ENCODE peak calls at places on chromosomes 5 and 9, in ten cellular contexts. One of them, this sample, is unnamed.

GRCh38 chr9:86321373-86321772 is 32.8 kb downstream of the TUT7 start:
- DNase-seq in epithelial cell of prostate: no peak
- DNase-seq in Right ventricle myocardium superior: no peak
- DNase-seq in heart left ventricle: no peak
- DNase-seq in stimulated activated CD8-positive, alpha-beta memory T cell treated with anti-CD3 and anti-CD28 coated beads, Interleukin-15, amount 100 ng/mL, for 1 hour: no peak
- DNase-seq in anterior cingulate cortex: no peak
- DNase-seq in SK-N-DZ: no peak
- DNase-seq in left cardiac atrium: peak; percentile 24
- DNase-seq in tibial artery: no peak
- DNase-seq in AG09319: peak; percentile 78
- DNase-seq in this sample: no peak

GRCh38 chr9:117546894-117547293 is 132.0 kb upstream of the ASTN2 start:
- DNase-seq in heart left ventricle: no peak
- DNase-seq in left cardiac atrium: peak; percentile 28
- DNase-seq in anterior cingulate cortex: no peak
- DNase-seq in tibial artery: no peak
- DNase-seq in AG09319: no peak
- DNase-seq in Right ventricle myocardium superior: no peak
- DNase-seq in stimulated activated CD8-positive, alpha-beta memory T cell treated with anti-CD3 and anti-CD28 coated beads, Interleukin-15, amount 100 ng/mL, for 1 hour: no peak
- DNase-seq in SK-N-DZ: no peak
- DNase-seq in epithelial cell of prostate: no peak
- DNase-seq in this sample: peak; percentile 1

GRCh38 chr9:129595323-129595741 is 25.6 kb downstream of the C9orf50 start:
- DNase-seq in AG09319: no peak
- DNase-seq in anterior cingulate cortex: no peak
- DNase-seq in SK-N-DZ: no peak
- DNase-seq in epithelial cell of prostate: no peak
- DNase-seq in Right ventricle myocardium superior: no peak
- DNase-seq in stimulated activated CD8-positive, alpha-beta memory T cell treated with anti-CD3 and anti-CD28 coated beads, Interleukin-15, amount 100 ng/mL, for 1 hour: no peak
- DNase-seq in tibial artery: no peak
- DNase-seq in left cardiac atrium: no peak
- DNase-seq in heart left ventricle: no peak
- DNase-seq in this sample: no peak

GRCh38 chr9:126145887-126146253 is 180.8 kb upstream of the MVB12B start:
- DNase-seq in anterior cingulate cortex: no peak
- DNase-seq in left cardiac atrium: no peak
- DNase-seq in AG09319: no peak
- DNase-seq in epithelial cell of prostate: no peak
- DNase-seq in tibial artery: no peak
- DNase-seq in Right ventricle myocardium superior: no peak
- DNase-seq in SK-N-DZ: no peak
- DNase-seq in stimulated activated CD8-positive, alpha-beta memory T cell treated with anti-CD3 and anti-CD28 coated beads, Interleukin-15, amount 100 ng/mL, for 1 hour: no peak
- DNase-seq in heart left ventricle: no peak
- DNase-seq in this sample: no peak

GRCh38 chr9:89178162-89179120 is at the start of gene SHC3:
- DNase-seq in tibial artery: no peak
- DNase-seq in epithelial cell of prostate: no peak
- DNase-seq in Right ventricle myocardium superior: no peak
- DNase-seq in AG09319: no peak
- DNase-seq in anterior cingulate cortex: peak; percentile 34
- DNase-seq in stimulated activated CD8-positive, alpha-beta memory T cell treated with anti-CD3 and anti-CD28 coated beads, Interleukin-15, amount 100 ng/mL, for 1 hour: no peak
- DNase-seq in SK-N-DZ: no peak
- DNase-seq in left cardiac atrium: no peak
- DNase-seq in heart left ventricle: no peak
- DNase-seq in this sample: no peak

GRCh38 chr5:148507644-148508043 is 123.9 kb downstream of the FBXO38 start:
- DNase-seq in tibial artery: no peak
- DNase-seq in left cardiac atrium: no peak
- DNase-seq in SK-N-DZ: no peak
- DNase-seq in epithelial cell of prostate: no peak
- DNase-seq in heart left ventricle: no peak
- DNase-seq in AG09319: no peak
- DNase-seq in Right ventricle myocardium superior: no peak
- DNase-seq in stimulated activated CD8-positive, alpha-beta memory T cell treated with anti-CD3 and anti-CD28 coated beads, Interleukin-15, amount 100 ng/mL, for 1 hour: no peak
- DNase-seq in anterior cingulate cortex: no peak
- DNase-seq in this sample: no peak

GRCh38 chr5:177426566-177427210 is at the start of gene GRK6:
- DNase-seq in Right ventricle myocardium superior: peak; percentile 62
- DNase-seq in anterior cingulate cortex: no peak
- DNase-seq in stimulated activated CD8-positive, alpha-beta memory T cell treated with anti-CD3 and anti-CD28 coated beads, Interleukin-15, amount 100 ng/mL, for 1 hour: no peak
- DNase-seq in epithelial cell of prostate: no peak
- DNase-seq in AG09319: no peak
- DNase-seq in tibial artery: no peak
- DNase-seq in left cardiac atrium: peak; percentile 57
- DNase-seq in SK-N-DZ: no peak
- DNase-seq in heart left ventricle: peak; percentile 42
- DNase-seq in this sample: peak; percentile 71

GRCh38 chr9:75001719-75002421 is 26.2 kb downstream of the CARNMT1 start:
- DNase-seq in left cardiac atrium: no peak
- DNase-seq in heart left ventricle: no peak
- DNase-seq in AG09319: peak; percentile 74
- DNase-seq in epithelial cell of prostate: peak; percentile 33
- DNase-seq in SK-N-DZ: peak; percentile 74
- DNase-seq in anterior cingulate cortex: no peak
- DNase-seq in tibial artery: no peak
- DNase-seq in Right ventricle myocardium superior: no peak
- DNase-seq in stimulated activated CD8-positive, alpha-beta memory T cell treated with anti-CD3 and anti-CD28 coated beads, Interleukin-15, amount 100 ng/mL, for 1 hour: no peak
- DNase-seq in this sample: no peak

GRCh38 chr5:172820046-172820767 is 13.8 kb upstream of the ERGIC1 start:
- DNase-seq in left cardiac atrium: peak; percentile 70
- DNase-seq in anterior cingulate cortex: no peak
- DNase-seq in Right ventricle myocardium superior: no peak
- DNase-seq in tibial artery: no peak
- DNase-seq in epithelial cell of prostate: peak; percentile 99
- DNase-seq in SK-N-DZ: no peak
- DNase-seq in AG09319: no peak
- DNase-seq in heart left ventricle: peak; percentile 62
- DNase-seq in stimulated activated CD8-positive, alpha-beta memory T cell treated with anti-CD3 and anti-CD28 coated beads, Interleukin-15, amount 100 ng/mL, for 1 hour: no peak
- DNase-seq in this sample: no peak

GRCh38 chr5:14364576-14365472 is 216.8 kb upstream of the OTULINL start:
- DNase-seq in SK-N-DZ: no peak
- DNase-seq in tibial artery: no peak
- DNase-seq in left cardiac atrium: no peak
- DNase-seq in anterior cingulate cortex: no peak
- DNase-seq in AG09319: no peak
- DNase-seq in epithelial cell of prostate: no peak
- DNase-seq in Right ventricle myocardium superior: no peak
- DNase-seq in stimulated activated CD8-positive, alpha-beta memory T cell treated with anti-CD3 and anti-CD28 coated beads, Interleukin-15, amount 100 ng/mL, for 1 hour: no peak
- DNase-seq in heart left ventricle: no peak
- DNase-seq in this sample: peak; percentile 12

GRCh38 chr9:95486318-95486717 is 30.5 kb downstream of the PTCH1 start:
- DNase-seq in stimulated activated CD8-positive, alpha-beta memory T cell treated with anti-CD3 and anti-CD28 coated beads, Interleukin-15, amount 100 ng/mL, for 1 hour: no peak
- DNase-seq in heart left ventricle: no peak
- DNase-seq in tibial artery: no peak
- DNase-seq in SK-N-DZ: no peak
- DNase-seq in anterior cingulate cortex: no peak
- DNase-seq in Right ventricle myocardium superior: no peak
- DNase-seq in left cardiac atrium: no peak
- DNase-seq in AG09319: no peak
- DNase-seq in epithelial cell of prostate: no peak
- DNase-seq in this sample: no peak

GRCh38 chr5:141260458-141261237 is 15.5 kb downstream of the PCDHB15 start:
- DNase-seq in epithelial cell of prostate: no peak
- DNase-seq in tibial artery: no peak
- DNase-seq in heart left ventricle: no peak
- DNase-seq in anterior cingulate cortex: no peak
- DNase-seq in SK-N-DZ: no peak
- DNase-seq in left cardiac atrium: no peak
- DNase-seq in AG09319: no peak
- DNase-seq in Right ventricle myocardium superior: no peak
- DNase-seq in stimulated activated CD8-positive, alpha-beta memory T cell treated with anti-CD3 and anti-CD28 coated beads, Interleukin-15, amount 100 ng/mL, for 1 hour: no peak
- DNase-seq in this sample: no peak

GRCh38 chr9:107316795-107317661 is 33.9 kb downstream of the RAD23B start:
- DNase-seq in Right ventricle myocardium superior: no peak
- DNase-seq in AG09319: no peak
- DNase-seq in stimulated activated CD8-positive, alpha-beta memory T cell treated with anti-CD3 and anti-CD28 coated beads, Interleukin-15, amount 100 ng/mL, for 1 hour: no peak
- DNase-seq in anterior cingulate cortex: no peak
- DNase-seq in epithelial cell of prostate: no peak
- DNase-seq in heart left ventricle: no peak
- DNase-seq in left cardiac atrium: no peak
- DNase-seq in SK-N-DZ: no peak
- DNase-seq in tibial artery: no peak
- DNase-seq in this sample: no peak

GRCh38 chr5:96652769-96653455 is 9.3 kb upstream of the CAST start:
- DNase-seq in Right ventricle myocardium superior: no peak
- DNase-seq in tibial artery: no peak
- DNase-seq in left cardiac atrium: no peak
- DNase-seq in epithelial cell of prostate: no peak
- DNase-seq in AG09319: no peak
- DNase-seq in SK-N-DZ: no peak
- DNase-seq in stimulated activated CD8-positive, alpha-beta memory T cell treated with anti-CD3 and anti-CD28 coated beads, Interleukin-15, amount 100 ng/mL, for 1 hour: no peak
- DNase-seq in anterior cingulate cortex: no peak
- DNase-seq in heart left ventricle: no peak
- DNase-seq in this sample: no peak

GRCh38 chr9:96619491-96620154 is at the start of gene CDC14B:
- DNase-seq in AG09319: peak; percentile 57
- DNase-seq in heart left ventricle: peak; percentile 96
- DNase-seq in tibial artery: peak; percentile 81
- DNase-seq in epithelial cell of prostate: peak; percentile 72
- DNase-seq in left cardiac atrium: peak; percentile 95
- DNase-seq in SK-N-DZ: peak; percentile 82
- DNase-seq in stimulated activated CD8-positive, alpha-beta memory T cell treated with anti-CD3 and anti-CD28 coated beads, Interleukin-15, amount 100 ng/mL, for 1 hour: peak; percentile 23
- DNase-seq in anterior cingulate cortex: peak; percentile 85
- DNase-seq in Right ventricle myocardium superior: peak; percentile 94
- DNase-seq in this sample: peak; percentile 74

GRCh38 chr5:16489322-16489791 is 23.8 kb upstream of the ZNF622 start:
- DNase-seq in stimulated activated CD8-positive, alpha-beta memory T cell treated with anti-CD3 and anti-CD28 coated beads, Interleukin-15, amount 100 ng/mL, for 1 hour: no peak
- DNase-seq in epithelial cell of prostate: no peak
- DNase-seq in AG09319: peak; percentile 25
- DNase-seq in Right ventricle myocardium superior: no peak
- DNase-seq in heart left ventricle: no peak
- DNase-seq in SK-N-DZ: peak; percentile 52
- DNase-seq in tibial artery: no peak
- DNase-seq in anterior cingulate cortex: no peak
- DNase-seq in left cardiac atrium: no peak
- DNase-seq in this sample: no peak

GRCh38 chr5:178940569-178941360 is at the start of gene ZNF454:
- DNase-seq in epithelial cell of prostate: peak; percentile 64
- DNase-seq in anterior cingulate cortex: peak; percentile 95
- DNase-seq in heart left ventricle: peak; percentile 97
- DNase-seq in stimulated activated CD8-positive, alpha-beta memory T cell treated with anti-CD3 and anti-CD28 coated beads, Interleukin-15, amount 100 ng/mL, for 1 hour: no peak
- DNase-seq in SK-N-DZ: peak; percentile 95
- DNase-seq in AG09319: peak; percentile 69
- DNase-seq in left cardiac atrium: peak; percentile 95
- DNase-seq in tibial artery: peak; percentile 86
- DNase-seq in Right ventricle myocardium superior: peak; percentile 95
- DNase-seq in this sample: no peak

GRCh38 chr9:9746826-9747225 is 866.0 kb downstream of the PTPRD start:
- DNase-seq in Right ventricle myocardium superior: no peak
- DNase-seq in AG09319: no peak
- DNase-seq in tibial artery: no peak
- DNase-seq in epithelial cell of prostate: no peak
- DNase-seq in anterior cingulate cortex: no peak
- DNase-seq in left cardiac atrium: no peak
- DNase-seq in stimulated activated CD8-positive, alpha-beta memory T cell treated with anti-CD3 and anti-CD28 coated beads, Interleukin-15, amount 100 ng/mL, for 1 hour: no peak
- DNase-seq in SK-N-DZ: no peak
- DNase-seq in heart left ventricle: no peak
- DNase-seq in this sample: no peak

GRCh38 chr5:177403194-177403825 is 2.8 kb upstream of the PFN3 start:
- DNase-seq in SK-N-DZ: peak; percentile 48
- DNase-seq in AG09319: no peak
- DNase-seq in anterior cingulate cortex: peak; percentile 27
- DNase-seq in heart left ventricle: no peak
- DNase-seq in left cardiac atrium: no peak
- DNase-seq in Right ventricle myocardium superior: no peak
- DNase-seq in tibial artery: no peak
- DNase-seq in stimulated activated CD8-positive, alpha-beta memory T cell treated with anti-CD3 and anti-CD28 coated beads, Interleukin-15, amount 100 ng/mL, for 1 hour: no peak
- DNase-seq in epithelial cell of prostate: no peak
- DNase-seq in this sample: peak; percentile 50

GRCh38 chr9:129391215-129391614 is 213.2 kb upstream of the IER5L start:
- DNase-seq in heart left ventricle: no peak
- DNase-seq in AG09319: no peak
- DNase-seq in SK-N-DZ: no peak
- DNase-seq in Right ventricle myocardium superior: no peak
- DNase-seq in epithelial cell of prostate: no peak
- DNase-seq in stimulated activated CD8-positive, alpha-beta memory T cell treated with anti-CD3 and anti-CD28 coated beads, Interleukin-15, amount 100 ng/mL, for 1 hour: no peak
- DNase-seq in left cardiac atrium: peak; percentile 14
- DNase-seq in tibial artery: peak; percentile 12
- DNase-seq in anterior cingulate cortex: no peak
- DNase-seq in this sample: no peak

GRCh38 chr5:112316006-112316405 is 103.1 kb downstream of the EPB41L4A start:
- DNase-seq in Right ventricle myocardium superior: no peak
- DNase-seq in tibial artery: no peak
- DNase-seq in AG09319: no peak
- DNase-seq in anterior cingulate cortex: no peak
- DNase-seq in SK-N-DZ: no peak
- DNase-seq in left cardiac atrium: no peak
- DNase-seq in stimulated activated CD8-positive, alpha-beta memory T cell treated with anti-CD3 and anti-CD28 coated beads, Interleukin-15, amount 100 ng/mL, for 1 hour: no peak
- DNase-seq in heart left ventricle: no peak
- DNase-seq in epithelial cell of prostate: no peak
- DNase-seq in this sample: no peak

GRCh38 chr5:102627311-102627710 is 127.8 kb upstream of the PAM start:
- DNase-seq in heart left ventricle: no peak
- DNase-seq in stimulated activated CD8-positive, alpha-beta memory T cell treated with anti-CD3 and anti-CD28 coated beads, Interleukin-15, amount 100 ng/mL, for 1 hour: no peak
- DNase-seq in AG09319: no peak
- DNase-seq in epithelial cell of prostate: no peak
- DNase-seq in Right ventricle myocardium superior: no peak
- DNase-seq in tibial artery: no peak
- DNase-seq in SK-N-DZ: no peak
- DNase-seq in left cardiac atrium: no peak
- DNase-seq in anterior cingulate cortex: no peak
- DNase-seq in this sample: no peak

GRCh38 chr5:147565524-147565923 is 55.7 kb upstream of the DPYSL3 start:
- DNase-seq in anterior cingulate cortex: no peak
- DNase-seq in heart left ventricle: no peak
- DNase-seq in Right ventricle myocardium superior: no peak
- DNase-seq in AG09319: no peak
- DNase-seq in epithelial cell of prostate: peak; percentile 74
- DNase-seq in tibial artery: no peak
- DNase-seq in SK-N-DZ: no peak
- DNase-seq in stimulated activated CD8-positive, alpha-beta memory T cell treated with anti-CD3 and anti-CD28 coated beads, Interleukin-15, amount 100 ng/mL, for 1 hour: no peak
- DNase-seq in left cardiac atrium: no peak
- DNase-seq in this sample: no peak

GRCh38 chr9:99253772-99254431 is 31.8 kb downstream of the SEC61B start:
- DNase-seq in tibial artery: no peak
- DNase-seq in left cardiac atrium: no peak
- DNase-seq in AG09319: no peak
- DNase-seq in heart left ventricle: no peak
- DNase-seq in epithelial cell of prostate: no peak
- DNase-seq in SK-N-DZ: no peak
- DNase-seq in stimulated activated CD8-positive, alpha-beta memory T cell treated with anti-CD3 and anti-CD28 coated beads, Interleukin-15, amount 100 ng/mL, for 1 hour: peak; percentile 18
- DNase-seq in anterior cingulate cortex: no peak
- DNase-seq in Right ventricle myocardium superior: no peak
- DNase-seq in this sample: peak; percentile 88

GRCh38 chr5:144195443-144195842 is 24.8 kb downstream of the KCTD16 start:
- DNase-seq in tibial artery: no peak
- DNase-seq in left cardiac atrium: no peak
- DNase-seq in epithelial cell of prostate: no peak
- DNase-seq in heart left ventricle: no peak
- DNase-seq in stimulated activated CD8-positive, alpha-beta memory T cell treated with anti-CD3 and anti-CD28 coated beads, Interleukin-15, amount 100 ng/mL, for 1 hour: no peak
- DNase-seq in SK-N-DZ: no peak
- DNase-seq in anterior cingulate cortex: no peak
- DNase-seq in Right ventricle myocardium superior: no peak
- DNase-seq in AG09319: no peak
- DNase-seq in this sample: no peak

GRCh38 chr9:127558581-127559246 is 53.4 kb upstream of the STXBP1 start:
- DNase-seq in SK-N-DZ: no peak
- DNase-seq in Right ventricle myocardium superior: no peak
- DNase-seq in epithelial cell of prostate: no peak
- DNase-seq in stimulated activated CD8-positive, alpha-beta memory T cell treated with anti-CD3 and anti-CD28 coated beads, Interleukin-15, amount 100 ng/mL, for 1 hour: no peak
- DNase-seq in left cardiac atrium: no peak
- DNase-seq in heart left ventricle: peak; percentile 18
- DNase-seq in anterior cingulate cortex: no peak
- DNase-seq in AG09319: no peak
- DNase-seq in tibial artery: no peak
- DNase-seq in this sample: no peak

GRCh38 chr5:151005975-151006576 is 14.3 kb upstream of the GPX3 start:
- DNase-seq in tibial artery: peak; percentile 98
- DNase-seq in heart left ventricle: peak; percentile 70
- DNase-seq in stimulated activated CD8-positive, alpha-beta memory T cell treated with anti-CD3 and anti-CD28 coated beads, Interleukin-15, amount 100 ng/mL, for 1 hour: no peak
- DNase-seq in anterior cingulate cortex: no peak
- DNase-seq in epithelial cell of prostate: no peak
- DNase-seq in left cardiac atrium: peak; percentile 74
- DNase-seq in SK-N-DZ: no peak
- DNase-seq in AG09319: peak; percentile 81
- DNase-seq in Right ventricle myocardium superior: peak; percentile 92
- DNase-seq in this sample: no peak

GRCh38 chr5:103389362-103389761 is 130.8 kb downstream of the MACIR start:
- DNase-seq in SK-N-DZ: no peak
- DNase-seq in anterior cingulate cortex: no peak
- DNase-seq in AG09319: no peak
- DNase-seq in epithelial cell of prostate: no peak
- DNase-seq in left cardiac atrium: no peak
- DNase-seq in stimulated activated CD8-positive, alpha-beta memory T cell treated with anti-CD3 and anti-CD28 coated beads, Interleukin-15, amount 100 ng/mL, for 1 hour: no peak
- DNase-seq in heart left ventricle: no peak
- DNase-seq in Right ventricle myocardium superior: no peak
- DNase-seq in tibial artery: no peak
- DNase-seq in this sample: no peak

This sample was measured in activated naive CD8-positive, alpha-beta T cell treated with anti-CD3 and anti-CD28 coated beads, Interleukin-2, amount 50 U/mL, for 24 hours.